ENCODE peak calls at places on chromosomes 4 and X, in six cellular contexts. U is GM12865, G is upper lobe of right lung, J is cardiac muscle cell, X is psoas muscle, F is mesendoderm. R is an unnamed sample.

GRCh38 chr4:52550186-52550585 is 108.9 kb downstream of the USP46 start:
- DNase-seq in F (peak), X (no peak), J (no peak), U (no peak), G (no peak), R (no peak)

GRCh38 chrX:41192880-41193279 is 107.6 kb downstream of the USP9X start:
- DNase-seq in G (no peak), X (no peak), U (no peak), F (no peak), J (no peak), R (no peak)

GRCh38 chr4:76996445-76996844 is 46.9 kb downstream of the SEPTIN11 start:
- DNase-seq in J (no peak), F (no peak), G (no peak), U (no peak), X (no peak), R (no peak)

GRCh38 chr4:153153339-153153851 is 50.8 kb upstream of the TRIM2 start:
- DNase-seq in F (peak), X (peak), G (peak), J (peak), U (peak), R (peak)

GRCh38 chr4:184988611-184989010 is 29.7 kb upstream of the HELT start:
- DNase-seq in U (no peak), J (no peak), F (no peak), X (no peak), G (no peak), R (no peak)

GRCh38 chr4:80173841-80174240 is 23.5 kb upstream of the PRDM8 start:
- DNase-seq in U (no peak), J (peak), G (no peak), F (peak), X (no peak), R (no peak)

GRCh38 chr4:105666693-105667092 is 41.8 kb downstream of the INTS12 start:
- DNase-seq in J (peak), U (peak), X (no peak), F (peak), G (no peak), R (no peak)

GRCh38 chrX:29627833-29628232 is 587.5 kb upstream of the MAGEB2 start:
- DNase-seq in U (peak), X (no peak), G (no peak), F (no peak), J (peak), R (no peak)

GRCh38 chrX:22313757-22314156 is 41.0 kb downstream of the CBLL2 start:
- DNase-seq in G (no peak), J (no peak), F (peak), X (no peak), U (no peak), R (no peak)

GRCh38 chr4:188596027-188596426 is 456.8 kb downstream of the TRIML1 start:
- DNase-seq in X (no peak), F (no peak), G (no peak), U (no peak), J (peak), R (no peak)

GRCh38 chr4:142353149-142353738 is 492.9 kb downstream of the INPP4B start:
- DNase-seq in X (no peak), U (peak), J (peak), G (no peak), F (peak), R (peak)

GRCh38 chr4:7861440-7861881 is 78.2 kb downstream of the AFAP1 start:
- DNase-seq in F (peak), U (no peak), J (peak), X (no peak), G (no peak), R (peak)

GRCh38 chr4:74751856-74752255 is 42.5 kb downstream of the BTC start:
- DNase-seq in X (no peak), F (no peak), J (no peak), G (no peak), U (no peak), R (no peak)

GRCh38 chr4:26061248-26061986 is 147.4 kb downstream of the SMIM20 start:
- DNase-seq in X (no peak), G (no peak), U (peak), J (peak), F (peak), R (no peak)

GRCh38 chrX:5998901-5999300 is 229.8 kb downstream of the NLGN4X start:
- DNase-seq in X (no peak), U (no peak), G (no peak), F (no peak), J (no peak), R (no peak)

GRCh38 chr4:108030332-108030731 is 40.6 kb downstream of the HADH start:
- DNase-seq in F (peak), J (peak), X (no peak), U (peak), G (no peak), R (peak)

GRCh38 chrX:46574337-46574940 is 874 bp downstream of the CHST7 start:
- DNase-seq in F (peak), G (no peak), J (peak), U (peak), X (peak), R (no peak)

GRCh38 chr4:47849466-47849865 is 11.6 kb upstream of the CORIN start:
- DNase-seq in U (no peak), F (no peak), G (no peak), X (no peak), J (no peak), R (no peak)

DNA sequence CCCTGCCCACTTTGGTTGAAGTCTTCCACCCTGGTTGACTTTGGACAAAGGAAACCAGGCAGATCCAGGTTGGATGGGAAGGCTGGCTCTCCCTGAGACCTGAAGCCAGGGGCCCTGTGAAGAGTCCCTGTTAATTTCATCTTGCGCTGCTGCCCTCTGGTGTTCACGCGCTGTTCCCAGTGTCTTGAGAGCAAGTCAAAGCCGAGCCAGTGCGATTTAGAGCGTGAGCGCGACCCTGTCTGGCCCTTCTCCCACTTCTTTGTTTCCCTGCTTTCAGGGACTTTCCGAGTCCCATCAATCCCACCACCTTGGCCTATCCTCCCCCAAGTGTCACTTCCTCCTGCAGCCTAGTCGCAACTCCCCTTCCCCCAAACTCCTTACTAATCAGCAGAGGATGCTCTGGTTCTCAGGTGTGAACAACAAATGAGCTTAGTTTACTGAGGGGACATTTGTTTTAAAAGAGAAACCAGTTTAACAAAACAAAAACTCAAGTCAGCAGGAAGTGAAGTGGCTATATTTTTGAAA is 25.8 kb upstream of the CHRNA9 start:
- DNase-seq in U (peak), X (peak), F (peak), J (peak), G (peak), R (peak)
- H3K4me3 ChIP-seq in U (peak), X (no peak), F (no peak), J (no peak), G (no peak), R (no peak)

GRCh38 chr4:151097759-151098158 is 1.7 kb upstream of the RPS3A start:
- DNase-seq in J (no peak), F (no peak), U (no peak), X (no peak), G (no peak), R (no peak)

GRCh38 chr4:151092488-151092887 is 6.9 kb upstream of the RPS3A start:
- DNase-seq in X (no peak), G (no peak), U (no peak), J (no peak), F (peak), R (no peak)

GRCh38 chr4:151093203-151093602 is 6.2 kb upstream of the RPS3A start:
- DNase-seq in G (no peak), J (no peak), U (no peak), X (no peak), F (peak), R (no peak)

GRCh38 chr4:151098191-151098590 is 1.2 kb upstream of the RPS3A start:
- DNase-seq in G (no peak), X (no peak), U (no peak), J (no peak), F (no peak), R (no peak)

DNA sequence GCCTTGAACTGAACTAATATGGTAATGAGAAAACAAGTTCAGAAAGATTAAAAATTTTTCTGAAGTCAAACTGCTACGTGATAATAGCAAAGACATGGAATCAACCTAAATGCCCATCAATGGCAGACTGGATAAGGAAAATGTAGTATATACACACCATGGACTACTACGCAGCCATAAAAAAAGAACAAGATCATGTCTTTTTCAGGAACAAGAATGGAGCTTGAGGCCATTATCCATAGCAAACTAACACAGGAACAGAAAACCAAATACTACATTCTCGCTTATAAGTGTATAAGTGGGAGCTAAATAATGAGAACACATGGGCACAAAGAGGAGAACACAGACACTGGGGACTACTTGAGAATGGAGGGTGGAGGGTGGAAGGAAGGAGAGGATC is 4.3 kb upstream of the RPS3A start:
- DNase-seq in U (no peak), X (no peak), J (no peak), F (no peak), G (no peak), R (no peak)
- H3K4me3 ChIP-seq in U (no peak), X (no peak), J (no peak), F (no peak), G (no peak), R (no peak)

GRCh38 chr4:55358246-55358645 is 12.2 kb downstream of the SRD5A3 start:
- DNase-seq in X (no peak), U (no peak), J (no peak), F (no peak), G (no peak), R (no peak)
- H3K4me3 ChIP-seq in X (no peak), U (no peak), J (no peak), F (no peak), G (no peak), R (no peak)

GRCh38 chr4:155995069-155995468 is 41.4 kb upstream of the CTSO start:
- DNase-seq in U (no peak), X (no peak), F (no peak), J (no peak), G (no peak), R (no peak)

DNA sequence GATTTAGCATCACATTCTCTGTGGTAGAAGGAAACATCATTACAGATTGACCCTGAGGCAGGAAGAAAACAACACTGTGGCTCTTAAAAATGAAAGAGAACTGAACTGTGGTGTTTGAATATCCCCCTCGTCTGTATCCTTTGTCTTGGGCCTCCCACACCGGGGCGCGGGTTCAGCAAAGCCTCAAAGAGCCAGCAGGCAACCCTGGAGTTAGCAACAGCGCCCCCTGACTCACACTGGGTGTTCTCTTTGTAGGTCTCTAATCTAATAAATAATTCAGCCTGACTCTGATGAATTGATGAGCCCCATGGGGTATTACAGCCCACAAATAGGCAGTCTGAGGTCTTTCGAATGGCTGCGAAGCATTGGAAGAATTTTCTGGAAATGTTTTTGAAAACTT is 46.1 kb upstream of the CTSO start:
- DNase-seq in J (peak), U (peak), G (no peak), X (peak), F (peak), R (no peak)
- H3K4me3 ChIP-seq in J (no peak), U (no peak), G (no peak), X (no peak), F (no peak), R (no peak)

R was measured in foreskin fibroblast.